ENCODE peak calls at places on chromosomes 12 and 14, in nine cellular contexts. G, D, M, L, J, C, T, S and U are unnamed samples.

GRCh38 chr14:101838476-101838875 is 77.0 kb downstream of the PPP2R5C start:
- DNase-seq in D (no peak), G (no peak), J (no peak), T (no peak), L (no peak), C (no peak), S (no peak), M (no peak), U (no peak)

GRCh38 chr14:105487449-105487985 is 831 bp downstream of the CRIP1 start:
- DNase-seq in C (no peak), L (no peak), D (no peak), J (no peak), S (no peak), M (no peak), G (no peak), T (no peak), U (peak)

GRCh38 chr12:59664495-59664894 is 68.7 kb downstream of the SLC16A7 start:
- DNase-seq in C (no peak), L (no peak), G (no peak), M (no peak), S (no peak), D (no peak), T (no peak), J (no peak), U (no peak)

GRCh38 chr12:77630341-77630740 is 200.4 kb upstream of the NAV3 start:
- DNase-seq in T (no peak), S (no peak), J (no peak), D (no peak), G (no peak), M (no peak), L (no peak), C (no peak), U (no peak)

GRCh38 chr12:63802012-63802608 is 22.4 kb downstream of the RXYLT1 start:
- DNase-seq in M (no peak), L (peak), S (no peak), D (peak), G (no peak), T (no peak), J (no peak), C (peak), U (peak)

GRCh38 chr12:75641031-75641780 is 129.8 kb upstream of the KRR1 start:
- DNase-seq in G (peak), L (no peak), C (no peak), S (peak), M (peak), T (no peak), D (peak), J (no peak), U (peak)

GRCh38 chr14:102949801-102950451 is 27.5 kb downstream of the AMN start:
- DNase-seq in L (no peak), C (no peak), D (no peak), M (no peak), S (no peak), T (no peak), G (no peak), J (no peak), U (no peak)

GRCh38 chr14:31842905-31843304 is 234.2 kb upstream of the ARHGAP5 start:
- DNase-seq in S (no peak), D (no peak), M (no peak), G (no peak), L (no peak), T (no peak), J (no peak), C (no peak), U (no peak)

GRCh38 chr14:49479432-49479831 is 106.7 kb downstream of the RPS29 start:
- DNase-seq in G (no peak), M (no peak), C (no peak), T (peak), S (no peak), J (no peak), L (no peak), D (no peak), U (no peak)

GRCh38 chr14:35435177-35435576 is 30.6 kb upstream of the NFKBIA start:
- DNase-seq in J (no peak), M (no peak), C (no peak), D (no peak), S (no peak), L (no peak), T (no peak), G (no peak), U (no peak)

GRCh38 chr12:76880156-76881023 is 1.6 kb upstream of the CSRP2 start:
- DNase-seq in D (no peak), J (no peak), L (no peak), G (no peak), M (no peak), S (no peak), T (peak), C (peak), U (no peak)

GRCh38 chr12:26196424-26196722 is 1.0 kb downstream of the SSPN start:
- DNase-seq in C (no peak), T (no peak), L (peak), S (no peak), M (no peak), D (no peak), G (no peak), J (no peak), U (no peak)
- TF ChIP-seq MAX in C (no peak), T (no peak), L (no peak), S (no peak), M (no peak), D (no peak), G (no peak), J (no peak), U (no peak)

GRCh38 chr12:67067453-67068203 is 201.5 kb upstream of the CAND1 start:
- DNase-seq in C (no peak), M (no peak), D (no peak), L (peak), G (no peak), S (no peak), J (no peak), T (no peak), U (no peak)

GRCh38 chr12:67070307-67070600 is 198.9 kb upstream of the CAND1 start:
- DNase-seq in J (no peak), M (no peak), D (no peak), T (no peak), S (no peak), C (no peak), L (peak), G (no peak), U (no peak)

GRCh38 chr12:67068773-67069450 is 200.2 kb upstream of the CAND1 start:
- DNase-seq in T (peak), D (peak), J (peak), G (peak), S (no peak), C (peak), L (peak), M (no peak), U (peak)

GRCh38 chr12:67069451-67070306 is 199.5 kb upstream of the CAND1 start:
- DNase-seq in S (no peak), C (no peak), M (no peak), J (peak), D (peak), T (peak), L (peak), G (peak), U (peak)

DNA sequence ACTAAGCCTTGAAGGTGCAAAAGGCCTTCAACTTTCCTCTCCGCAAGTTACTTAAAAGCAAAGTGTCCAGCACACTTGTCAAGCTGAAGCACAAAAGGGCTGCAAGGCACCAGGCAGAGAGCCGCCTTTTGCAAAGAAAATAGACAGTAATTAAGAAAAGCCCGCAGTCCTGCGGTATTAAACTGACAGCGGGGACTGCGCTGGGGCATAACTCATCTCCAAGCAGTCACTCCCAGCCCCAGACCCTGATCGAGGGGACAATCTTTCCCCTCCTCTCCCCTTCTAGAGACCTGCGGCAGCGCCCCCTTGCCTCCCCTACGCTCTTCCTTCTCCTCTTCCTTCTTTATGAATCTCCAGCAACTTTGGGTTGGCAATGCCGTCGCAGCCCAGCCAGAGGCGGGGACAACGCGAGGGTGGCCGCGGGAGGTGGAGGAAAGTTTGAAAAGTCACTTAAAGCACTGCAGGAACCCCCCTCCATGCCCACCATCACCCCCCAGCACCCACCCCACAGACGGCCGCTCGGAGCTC is 200.9 kb upstream of the CAND1 start:
- DNase-seq in S (no peak), G (no peak), J (peak), M (no peak), C (no peak), T (no peak), D (no peak), L (peak), U (no peak)
- TF ChIP-seq CTCF in S (no peak), G (no peak), J (no peak), M (no peak), C (no peak), T (no peak), D (peak), L (no peak), U (no peak)

DNA sequence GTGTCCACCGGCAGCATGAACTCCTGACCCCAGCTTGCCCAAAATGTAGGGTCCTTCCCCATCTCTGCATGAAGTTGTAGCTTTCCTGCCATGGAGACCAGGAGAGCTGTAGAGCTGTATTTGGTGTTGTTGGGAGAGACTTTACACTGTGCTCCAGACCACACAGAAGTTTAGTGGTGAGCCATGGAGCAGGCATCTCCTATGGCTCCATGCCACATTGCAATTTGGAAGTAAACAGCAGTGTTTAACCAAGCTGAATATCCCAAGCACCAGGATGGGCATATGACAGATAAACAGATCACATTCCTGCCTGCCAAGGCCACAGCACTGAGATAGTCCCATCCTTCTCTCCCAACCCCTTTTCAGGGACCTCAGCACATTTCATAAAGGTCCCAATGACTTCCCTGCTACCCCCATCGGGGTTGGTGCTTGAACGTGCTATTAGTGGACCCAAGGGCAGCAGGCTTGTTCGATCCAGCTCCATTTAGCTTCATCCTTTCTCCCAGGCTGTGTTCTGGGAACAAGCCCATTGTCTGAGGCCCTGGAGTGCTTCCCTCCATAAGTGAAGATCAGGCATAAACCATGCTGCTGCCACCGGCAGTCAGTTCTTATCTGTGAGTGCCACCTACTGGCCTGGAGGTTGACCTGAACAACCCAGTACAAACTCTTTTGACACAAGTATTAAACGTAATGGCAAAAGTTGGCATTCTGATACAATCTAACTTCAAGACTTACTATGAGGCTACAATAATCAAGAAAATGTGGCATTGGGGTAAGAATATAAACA is 172.3 kb upstream of the ATXN7L3B start:
- DNase-seq in M (no peak), L (peak), S (no peak), G (peak), T (peak), J (no peak), C (peak), D (no peak), U (peak)
- H3K4me3 ChIP-seq in M (no peak), L (no peak), S (no peak), G (no peak), T (no peak), J (no peak), C (no peak), D (no peak), U (no peak)

GRCh38 chr12:47155457-47156166 is 75.9 kb upstream of the AMIGO2 start:
- DNase-seq in J (no peak), T (no peak), C (no peak), D (no peak), G (peak), M (no peak), S (no peak), L (no peak), U (no peak)
- TF ChIP-seq MAX in J (no peak), T (no peak), C (no peak), D (peak), G (no peak), M (no peak), S (no peak), L (no peak), U (no peak)

GRCh38 chr12:120639771-120640721 is at the start of gene CABP1:
- DNase-seq in J (peak), L (peak), S (no peak), D (peak), G (peak), M (no peak), C (no peak), T (peak), U (peak)
- TF ChIP-seq CTCF in J (peak), L (peak), S (peak), D (peak), G (peak), M (peak), C (no peak), T (peak), U (peak)

GRCh38 chr14:99181246-99181645 is 90.8 kb downstream of the BCL11B start:
- DNase-seq in G (no peak), C (no peak), S (no peak), L (no peak), M (no peak), J (no peak), T (no peak), D (no peak), U (no peak)

GRCh38 chr14:99182548-99183115 is 89.4 kb downstream of the BCL11B start:
- DNase-seq in T (no peak), M (no peak), L (no peak), C (no peak), S (no peak), G (no peak), J (no peak), D (no peak), U (no peak)

GRCh38 chr14:99183311-99183710 is 88.7 kb downstream of the BCL11B start:
- DNase-seq in G (no peak), M (no peak), L (no peak), C (no peak), S (no peak), T (no peak), D (no peak), J (no peak), U (no peak)

GRCh38 chr14:99183716-99184115 is 88.3 kb downstream of the BCL11B start:
- DNase-seq in T (no peak), M (no peak), J (no peak), C (no peak), S (no peak), L (no peak), D (no peak), G (no peak), U (no peak)

GRCh38 chr14:99181804-99182520 is 90.0 kb downstream of the BCL11B start:
- DNase-seq in D (no peak), J (no peak), T (no peak), M (no peak), G (no peak), S (no peak), C (no peak), L (no peak), U (no peak)
- H3K4me3 ChIP-seq in D (no peak), J (no peak), T (no peak), M (no peak), G (no peak), S (no peak), C (no peak), L (no peak), U (no peak)

DNA sequence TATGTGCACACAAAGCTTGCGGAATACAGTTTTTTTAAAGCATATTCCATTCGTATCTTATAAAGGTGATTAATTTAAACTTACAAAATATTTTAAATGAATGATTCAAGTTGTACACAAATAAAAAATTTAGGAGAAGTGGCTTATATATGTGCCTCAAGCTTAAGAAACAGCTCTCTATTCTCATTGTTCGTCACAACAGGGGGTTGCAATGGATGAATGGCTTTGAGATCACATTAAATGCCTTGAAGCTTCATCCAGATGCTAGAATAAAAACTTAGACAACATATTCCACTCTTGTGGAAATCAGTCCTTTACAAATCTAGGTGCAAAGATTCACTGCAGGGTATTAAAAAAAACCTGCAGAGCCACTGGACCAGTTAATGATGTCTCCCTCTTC is 303.9 kb upstream of the LRFN5 start:
- DNase-seq in M (no peak), C (no peak), S (no peak), D (no peak), L (no peak), G (no peak), T (no peak), J (no peak), U (no peak)
- TF ChIP-seq MAX in M (no peak), C (no peak), S (no peak), D (no peak), L (no peak), G (no peak), T (no peak), J (no peak), U (no peak)